ENCODE peak calls at places on chromosomes 3 and 15, in nine cellular contexts. Q is nephron progenitor cell; R is CD4-positive, alpha-beta T cell; C is NCI-H2081; P is natural killer cell; M is T follicular helper cell; Z is stimulated activated CD4-positive, alpha-beta T cell treated with anti-CD3 and anti-CD28 coated beads, TNF-alpha, amount 100 ng/mL, for 24 hours; I is heart left ventricle; A is cardiac fibroblast. D is an unnamed sample.

GRCh38 chr3:177618873-177619771 is 421.8 kb upstream of the TBL1XR1 start:
- DNase-seq in Q (no peak), R (no peak), C (no peak), P (no peak), M (no peak), Z (no peak), I (no peak), A (peak), D (no peak)

GRCh38 chr15:33377239-33377638 is 66.5 kb downstream of the RYR3 start:
- DNase-seq in Q (no peak), R (no peak), C (no peak), P (no peak), M (no peak), Z (no peak), I (no peak), A (no peak), D (no peak)

GRCh38 chr15:73802336-73803105 is 49.4 kb upstream of the INSYN1 start:
- DNase-seq in Q (no peak), R (no peak), C (no peak), P (no peak), M (no peak), Z (no peak), I (peak), A (no peak), D (no peak)

GRCh38 chr3:15542641-15543040 is 21.1 kb upstream of the COLQ start:
- DNase-seq in Q (no peak), R (no peak), C (no peak), P (no peak), M (no peak), Z (no peak), I (no peak), A (no peak), D (no peak)

GRCh38 chr3:37170513-37170912 is 3.9 kb downstream of the LRRFIP2 start:
- DNase-seq in Q (no peak), R (no peak), C (no peak), P (no peak), M (no peak), Z (no peak), I (no peak), A (no peak), D (no peak)

GRCh38 chr3:196981657-196982056 is 13.0 kb upstream of the PIGZ start:
- DNase-seq in Q (no peak), R (no peak), C (no peak), P (no peak), M (no peak), Z (no peak), I (no peak), A (no peak), D (no peak)

GRCh38 chr3:105809204-105809893 is 59.5 kb downstream of the CBLB start:
- DNase-seq in Q (no peak), R (no peak), C (no peak), P (no peak), M (no peak), Z (no peak), I (no peak), A (no peak), D (no peak)

GRCh38 chr3:123808812-123809211 is 75.3 kb downstream of the MYLK start:
- DNase-seq in Q (no peak), R (no peak), C (no peak), P (no peak), M (no peak), Z (no peak), I (no peak), A (no peak), D (no peak)

GRCh38 chr3:175065492-175065891 is 206.4 kb downstream of the NAALADL2 start:
- DNase-seq in Q (no peak), R (no peak), C (no peak), P (no peak), M (no peak), Z (no peak), I (no peak), A (no peak), D (no peak)

GRCh38 chr3:182470187-182470586 is 323.1 kb upstream of the ATP11B start:
- DNase-seq in Q (no peak), R (no peak), C (no peak), P (no peak), M (no peak), Z (no peak), I (no peak), A (no peak), D (no peak)

GRCh38 chr15:40420793-40421192 is 15.2 kb downstream of the IVD start:
- DNase-seq in Q (no peak), R (no peak), C (peak), P (no peak), M (no peak), Z (no peak), I (no peak), A (peak), D (no peak)

GRCh38 chr3:182178488-182179200 is 466.9 kb downstream of the SOX2 start:
- DNase-seq in Q (no peak), R (no peak), C (no peak), P (no peak), M (no peak), Z (no peak), I (no peak), A (no peak), D (no peak)

GRCh38 chr15:23823508-23823907 is 136.4 kb upstream of the NDN start:
- DNase-seq in Q (peak), R (no peak), C (no peak), P (no peak), M (no peak), Z (no peak), I (no peak), A (no peak), D (no peak)

GRCh38 chr3:192819001-192819569 is 91.7 kb upstream of the FGF12 start:
- DNase-seq in Q (peak), R (peak), C (no peak), P (no peak), M (no peak), Z (no peak), I (no peak), A (peak), D (no peak)

GRCh38 chr3:149489060-149489690 is 14.7 kb downstream of the TM4SF4 start:
- DNase-seq in Q (peak), R (no peak), C (peak), P (no peak), M (no peak), Z (no peak), I (no peak), A (peak), D (no peak)

GRCh38 chr15:66931768-66932633 is 133.4 kb upstream of the SMAD3 start:
- DNase-seq in Q (no peak), R (no peak), C (no peak), P (peak), M (no peak), Z (no peak), I (no peak), A (peak), D (no peak)

GRCh38 chr3:149371001-149371722 is 6.3 kb downstream of the TM4SF1 start:
- DNase-seq in Q (no peak), R (no peak), C (no peak), P (no peak), M (no peak), Z (no peak), I (no peak), A (peak), D (no peak)

GRCh38 chr15:66578286-66578875 is 12.6 kb upstream of the LCTL start:
- DNase-seq in Q (no peak), R (no peak), C (no peak), P (no peak), M (no peak), Z (no peak), I (no peak), A (peak), D (no peak)

GRCh38 chr3:99909714-99910508 is 92.2 kb downstream of the CMSS1 start:
- DNase-seq in Q (no peak), R (no peak), C (no peak), P (no peak), M (no peak), Z (no peak), I (no peak), A (no peak), D (no peak)

GRCh38 chr3:156608601-156609000 is 53.7 kb upstream of the SSR3 start:
- DNase-seq in Q (no peak), R (no peak), C (no peak), P (no peak), M (no peak), Z (no peak), I (no peak), A (no peak), D (no peak)

GRCh38 chr15:69508659-69509058 is 56.0 kb downstream of the RPLP1 start:
- DNase-seq in Q (no peak), R (no peak), C (no peak), P (no peak), M (no peak), Z (no peak), I (no peak), A (no peak), D (no peak)

GRCh38 chr3:179093807-179094206 is 22.2 kb upstream of the ZMAT3 start:
- DNase-seq in Q (no peak), R (no peak), C (no peak), P (no peak), M (no peak), Z (no peak), I (no peak), A (peak), D (no peak)

GRCh38 chr15:69996842-69997478 is 100.8 kb downstream of the TLE3 start:
- DNase-seq in Q (no peak), R (no peak), C (peak), P (no peak), M (no peak), Z (no peak), I (no peak), A (no peak), D (no peak)

GRCh38 chr3:45026038-45026437 is at the start of gene CLEC3B:
- DNase-seq in Q (no peak), R (no peak), C (no peak), P (no peak), M (no peak), Z (no peak), I (peak), A (peak), D (no peak)

GRCh38 chr3:33025648-33026178 is 71.2 kb downstream of the GLB1 start:
- DNase-seq in Q (no peak), R (no peak), C (no peak), P (no peak), M (no peak), Z (no peak), I (no peak), A (no peak), D (no peak)

GRCh38 chr3:133452603-133453313 is 52.9 kb downstream of the BFSP2 start:
- DNase-seq in Q (no peak), R (no peak), C (no peak), P (no peak), M (no peak), Z (no peak), I (no peak), A (no peak), D (no peak)

GRCh38 chr3:53715815-53716483 is 130.3 kb downstream of the CHDH start:
- DNase-seq in Q (no peak), R (no peak), C (no peak), P (no peak), M (no peak), Z (no peak), I (no peak), A (peak), D (no peak)

GRCh38 chr3:125105116-125105515 is 49.3 kb upstream of the HEG1 start:
- DNase-seq in Q (no peak), R (no peak), C (no peak), P (no peak), M (no peak), Z (no peak), I (no peak), A (no peak), D (no peak)

GRCh38 chr3:138059261-138059660 is 49.3 kb downstream of the CLDN18 start:
- DNase-seq in Q (no peak), R (no peak), C (no peak), P (no peak), M (no peak), Z (no peak), I (no peak), A (no peak), D (no peak)

GRCh38 chr3:55543228-55543627 is 56.1 kb upstream of the WNT5A start:
- DNase-seq in Q (no peak), R (no peak), C (no peak), P (no peak), M (no peak), Z (no peak), I (no peak), A (no peak), D (no peak)

GRCh38 chr15:87224409-87224808 is 1032.1 kb downstream of the NTRK3 start:
- DNase-seq in Q (no peak), R (no peak), C (no peak), P (no peak), M (no peak), Z (no peak), I (no peak), A (peak), D (no peak)

GRCh38 chr3:177491301-177492031 is 294.2 kb upstream of the TBL1XR1 start:
- DNase-seq in Q (no peak), R (no peak), C (peak), P (no peak), M (no peak), Z (no peak), I (no peak), A (no peak), D (no peak)